ENCODE peak calls at places on chromosomes 13 and 19, in nine cellular contexts. K is CD8-positive, alpha-beta T cell; S is mesendoderm; U is CD8-positive, alpha-beta memory T cell; M is heart right ventricle; L is naive thymus-derived CD4-positive, alpha-beta T cell; F is uterus; C is kidney; W is adipocyte. J is an unnamed sample.

GRCh38 chr13:35953537-35954206 is 177.5 kb downstream of the DCLK1 start:
- DNase-seq in K (no peak), S (peak; percentile 92), U (no peak), M (peak; percentile 90), L (no peak), F (peak; percentile 92), C (peak; percentile 85), W (peak; percentile 97), J (peak; percentile 60)

GRCh38 chr13:35345992-35346391 is 130.5 kb downstream of the MAB21L1 start:
- DNase-seq in K (no peak), S (no peak), U (no peak), M (no peak), L (no peak), F (no peak), C (no peak), W (no peak), J (no peak)

GRCh38 chr13:48496796-48497195 is 36.1 kb downstream of the RCBTB2 start:
- DNase-seq in K (no peak), S (no peak), U (no peak), M (no peak), L (no peak), F (no peak), C (no peak), W (no peak), J (no peak)

GRCh38 chr13:24243311-24243710 is 66.1 kb upstream of the C1QTNF9 start:
- DNase-seq in K (no peak), S (no peak), U (no peak), M (no peak), L (no peak), F (no peak), C (no peak), W (peak; percentile 54), J (no peak)

GRCh38 chr13:66831317-66831716 is 398.8 kb downstream of the PCDH9 start:
- DNase-seq in K (no peak), S (no peak), U (no peak), M (no peak), L (no peak), F (no peak), C (no peak), W (no peak), J (no peak)

GRCh38 chr13:27168086-27168485 is 3.5 kb downstream of the USP12 start:
- DNase-seq in K (no peak), S (no peak), U (no peak), M (no peak), L (no peak), F (peak; percentile 20), C (no peak), W (no peak), J (no peak)

GRCh38 chr19:44552324-44552723 is 22.8 kb upstream of the CEACAM20 start:
- DNase-seq in K (no peak), S (peak; percentile 83), U (no peak), M (no peak), L (no peak), F (no peak), C (no peak), W (peak; percentile 10), J (peak; percentile 29)

GRCh38 chr13:35926859-35927530 is 204.2 kb downstream of the DCLK1 start:
- DNase-seq in K (no peak), S (no peak), U (no peak), M (no peak), L (no peak), F (peak; percentile 61), C (no peak), W (peak; percentile 42), J (no peak)

GRCh38 chr19:43700368-43701015 is 15.4 kb upstream of the IRGC start:
- DNase-seq in K (peak; percentile 11), S (peak; percentile 44), U (no peak), M (peak; percentile 76), L (no peak), F (peak; percentile 67), C (no peak), W (peak; percentile 89), J (peak; percentile 49)

GRCh38 chr19:3707868-3708206 is 347 bp upstream of the TJP3 start:
- DNase-seq in K (no peak), S (no peak), U (no peak), M (no peak), L (no peak), F (no peak), C (no peak), W (no peak), J (no peak)

GRCh38 chr13:42594577-42595571 is 20.9 kb downstream of the TNFSF11 start:
- DNase-seq in K (peak; percentile 50), S (peak; percentile 71), U (peak; percentile 9), M (peak; percentile 42), L (no peak), F (peak; percentile 58), C (no peak), W (peak; percentile 97), J (peak; percentile 60)

GRCh38 chr19:12840091-12841079 is 2.1 kb downstream of the MAST1 start:
- DNase-seq in K (no peak), S (peak; percentile 98), U (peak; percentile 34), M (no peak), L (no peak), F (no peak), C (peak; percentile 81), W (peak; percentile 49), J (peak; percentile 78)

GRCh38 chr13:95317037-95317989 is 16.1 kb upstream of the ABCC4 start:
- DNase-seq in K (no peak), S (no peak), U (no peak), M (no peak), L (no peak), F (no peak), C (peak; percentile 66), W (no peak), J (no peak)

GRCh38 chr19:16435238-16435911 is 36.4 kb downstream of the EPS15L1 start:
- DNase-seq in K (peak; percentile 35), S (peak; percentile 57), U (no peak), M (peak; percentile 55), L (no peak), F (peak; percentile 74), C (no peak), W (peak; percentile 72), J (no peak)

GRCh38 chr13:81223784-81224501 is 883.0 kb upstream of the SPRY2 start:
- DNase-seq in K (no peak), S (no peak), U (no peak), M (no peak), L (no peak), F (no peak), C (no peak), W (no peak), J (no peak)

GRCh38 chr13:42990147-42990990 is 1.7 kb downstream of the EPSTI1 start:
- DNase-seq in K (no peak), S (no peak), U (no peak), M (no peak), L (no peak), F (no peak), C (no peak), W (peak; percentile 50), J (no peak)

DNA sequence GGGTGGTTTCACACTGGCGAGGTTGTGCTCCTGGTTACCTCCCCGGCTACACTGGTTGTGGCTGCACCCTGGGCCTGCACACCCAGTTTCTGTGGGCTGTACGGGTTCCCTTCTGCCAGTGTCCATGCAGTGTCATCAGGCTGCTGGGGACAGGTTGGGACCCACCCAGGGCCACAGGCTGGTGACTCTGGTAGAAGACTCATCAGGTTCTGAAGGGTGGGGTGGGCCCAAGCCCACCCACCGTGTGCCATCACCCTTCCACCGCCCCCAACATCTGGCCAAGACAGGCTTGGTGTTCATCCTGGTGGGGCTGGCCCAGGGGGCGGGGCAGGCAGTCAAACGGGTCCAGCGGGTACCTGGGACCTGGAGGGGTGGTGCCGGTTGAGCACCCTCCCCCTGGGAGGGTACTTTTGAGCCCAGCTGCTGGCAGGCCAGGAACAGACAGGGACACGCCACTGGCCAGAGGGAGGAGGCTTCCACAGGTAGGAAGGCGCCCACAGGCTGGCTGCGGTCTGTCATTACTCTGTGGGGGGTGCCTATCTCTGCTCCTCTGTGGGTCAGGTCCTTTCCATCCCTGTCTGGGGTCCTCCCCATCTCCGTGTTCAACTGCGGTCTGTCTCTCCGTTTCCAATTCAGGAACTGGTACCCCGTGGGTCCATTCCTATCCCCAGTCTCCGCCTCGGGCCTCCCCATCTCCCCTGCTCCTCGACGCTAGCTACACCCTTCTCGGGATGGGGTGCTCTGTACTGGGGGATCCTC is at the start of gene RNF225:
- DNase-seq in K (no peak), S (peak; percentile 79), U (no peak), M (no peak), L (no peak), F (no peak), C (peak; percentile 80), W (no peak), J (no peak)
- H3K36me3 ChIP-seq in K (peaks cover 24% of the 10 kb centered on the region), S (peaks cover 18% of the 10 kb centered on the region), U (peaks cover 24% of the 10 kb centered on the region), M (peaks cover 30% of the 10 kb centered on the region), L (peaks cover 9% of the 10 kb centered on the region), F (no peaks in the 10 kb centered on the region), C (peaks cover 13% of the 10 kb centered on the region), W (peaks cover 47% of the 10 kb centered on the region), J (peaks cover 26% of the 10 kb centered on the region)

GRCh38 chr19:41226874-41227390 is 7.9 kb downstream of the AXL start:
- DNase-seq in K (no peak), S (no peak), U (no peak), M (no peak), L (no peak), F (no peak), C (no peak), W (no peak), J (no peak)
- H3K4me1 ChIP-seq in K (peaks cover 9% of the 10 kb centered on the region), S (peaks cover 8% of the 10 kb centered on the region), U (peaks cover 13% of the 10 kb centered on the region), M (peaks cover 15% of the 10 kb centered on the region), L (peaks cover 7% of the 10 kb centered on the region), F (no peaks in the 10 kb centered on the region), C (peaks cover 5% of the 10 kb centered on the region), W (peaks cover 42% of the 10 kb centered on the region), J (no peaks in the 10 kb centered on the region)

DNA sequence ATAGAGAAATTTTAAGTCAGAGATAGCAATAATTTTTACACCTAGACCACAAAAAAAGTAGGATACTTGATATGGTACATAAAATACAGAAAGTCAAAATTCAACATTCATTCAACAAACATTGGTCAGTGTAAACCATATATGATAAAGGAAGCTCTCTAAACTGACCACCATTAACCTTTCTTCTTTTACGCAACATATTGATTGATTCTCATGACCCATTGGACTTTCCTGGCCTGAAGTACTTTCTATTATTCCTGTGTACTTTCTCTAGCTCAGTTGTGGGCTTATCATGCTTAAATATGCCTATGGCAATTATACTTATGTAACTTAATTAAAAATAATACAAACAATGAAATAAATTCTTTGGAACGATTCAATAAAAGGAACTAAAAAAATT is 10.7 kb downstream of the PIBF1 start:
- DNase-seq in K (no peak), S (no peak), U (no peak), M (no peak), L (no peak), F (no peak), C (no peak), W (no peak), J (no peak)
- H3K36me3 ChIP-seq in K (peaks cover 30% of the 10 kb centered on the region), S (no peaks in the 10 kb centered on the region), U (peaks cover 6% of the 10 kb centered on the region), M (peaks cover 26% of the 10 kb centered on the region), L (peaks cover 14% of the 10 kb centered on the region), F (no peaks in the 10 kb centered on the region), C (peaks cover 13% of the 10 kb centered on the region), W (peaks cover 47% of the 10 kb centered on the region), J (peaks cover 14% of the 10 kb centered on the region)

DNA sequence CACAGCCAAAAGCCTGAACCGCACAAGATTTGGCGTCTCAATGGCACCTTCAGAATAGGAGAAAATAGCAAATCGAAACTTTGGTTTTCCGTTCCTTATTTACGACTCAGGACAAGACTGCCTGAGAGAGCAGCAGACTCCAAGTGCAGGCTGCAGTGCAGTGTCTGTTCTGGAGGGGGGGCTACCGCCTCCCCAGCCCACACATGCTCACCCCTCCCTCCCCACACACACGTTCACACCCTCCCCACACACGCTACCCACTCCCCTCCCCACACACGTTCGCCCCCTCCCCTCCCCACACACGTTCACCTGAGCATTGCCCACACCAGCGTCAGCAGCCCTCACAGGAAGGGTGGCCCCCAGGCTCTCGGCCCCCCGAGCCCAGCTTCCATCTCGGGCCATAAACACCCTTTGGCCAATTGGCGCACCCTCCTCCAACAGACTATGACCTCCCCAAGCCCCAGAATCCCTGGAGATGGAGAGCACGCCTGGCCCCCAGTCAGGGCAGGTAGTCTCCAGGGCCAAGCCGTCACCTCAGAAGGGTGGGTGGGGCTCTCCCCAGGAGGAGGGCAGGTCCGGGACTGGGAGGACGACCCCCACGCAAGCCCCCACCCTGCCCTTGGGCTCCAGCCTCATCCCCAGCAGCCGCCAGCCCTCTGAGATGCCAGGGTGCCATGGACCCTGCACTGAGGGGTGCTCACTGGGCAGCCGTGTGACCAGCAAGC is 27.6 kb downstream of the RASA3 start:
- DNase-seq in K (no peak), S (no peak), U (no peak), M (no peak), L (no peak), F (peak; percentile 13), C (peak; percentile 69), W (no peak), J (no peak)
- H3K4me1 ChIP-seq in K (peaks cover 92% of the 10 kb centered on the region), S (peaks cover 2% of the 10 kb centered on the region), U (peaks cover 87% of the 10 kb centered on the region), M (peaks cover 23% of the 10 kb centered on the region), L (peaks cover 86% of the 10 kb centered on the region), F (no peaks in the 10 kb centered on the region), C (no peaks in the 10 kb centered on the region), W (peaks cover 31% of the 10 kb centered on the region), J (peaks cover 10% of the 10 kb centered on the region)

J was measured in lung.